ENCODE peak calls at places on chromosomes 11 and 22, in five cellular contexts. M is left ventricle myocardium inferior, B is thoracic aorta, S is brain microvascular endothelial cell, V is nephron progenitor cell. P is an unnamed sample.

GRCh38 chr11:47856186-47856585 is 8.0 kb upstream of the NUP160 start:
- DNase-seq in M (no peak), B (no peak), S (peak), V (no peak), P (no peak)

GRCh38 chr11:60786811-60787567 is 1.9 kb downstream of the MS4A10 start:
- DNase-seq in M (peak), B (peak), S (peak), V (no peak), P (peak)

GRCh38 chr22:21697866-21698265 is 32.1 kb downstream of the PPIL2 start:
- DNase-seq in M (no peak), B (no peak), S (peak), V (no peak), P (peak)

GRCh38 chr11:46889689-46890475 is 28.5 kb downstream of the LRP4 start:
- DNase-seq in M (peak), B (peak), S (peak), V (peak), P (peak)

GRCh38 chr11:89491141-89491690 is at the start of gene NOX4:
- DNase-seq in M (peak), B (peak), S (peak), V (peak), P (peak)

GRCh38 chr11:84264066-84264465 is 977.9 kb upstream of the CCDC90B start:
- DNase-seq in M (no peak), B (no peak), S (no peak), V (no peak), P (no peak)

GRCh38 chr11:134856371-134856971 is 444.4 kb upstream of the B3GAT1 start:
- DNase-seq in M (no peak), B (no peak), S (no peak), V (no peak), P (no peak)

GRCh38 chr11:831132-831864 is 1.5 kb upstream of the CD151 start:
- DNase-seq in M (no peak), B (no peak), S (no peak), V (no peak), P (peak)

GRCh38 chr11:128929468-128929867 is 13.2 kb downstream of the TP53AIP1 start:
- DNase-seq in M (no peak), B (no peak), S (no peak), V (no peak), P (no peak)

GRCh38 chr22:26360169-26360885 is 68.7 kb upstream of the ASPHD2 start:
- DNase-seq in M (peak), B (peak), S (peak), V (peak), P (peak)

GRCh38 chr11:121887564-121887963 is 228.5 kb downstream of the BLID start:
- DNase-seq in M (no peak), B (no peak), S (no peak), V (no peak), P (no peak)

GRCh38 chr11:23079382-23079813 is 219.1 kb upstream of the CCDC179 start:
- DNase-seq in M (no peak), B (no peak), S (peak), V (no peak), P (peak)

GRCh38 chr11:60985991-60986915 is 14.8 kb downstream of the CD6 start:
- DNase-seq in M (no peak), B (no peak), S (peak), V (no peak), P (peak)

GRCh38 chr11:13160302-13160701 is 117.3 kb upstream of the BMAL1 start:
- DNase-seq in M (no peak), B (no peak), S (no peak), V (no peak), P (no peak)

GRCh38 chr22:22195265-22196017 is 49.1 kb upstream of the VPREB1 start:
- DNase-seq in M (no peak), B (no peak), S (peak), V (peak), P (peak)

GRCh38 chr11:12056112-12056511 is 47.7 kb upstream of the DKK3 start:
- DNase-seq in M (no peak), B (no peak), S (no peak), V (no peak), P (no peak)
- TF ChIP-seq CTCF in M (no peak), B (no peak), S (no peak), V (no peak), P (no peak)

DNA sequence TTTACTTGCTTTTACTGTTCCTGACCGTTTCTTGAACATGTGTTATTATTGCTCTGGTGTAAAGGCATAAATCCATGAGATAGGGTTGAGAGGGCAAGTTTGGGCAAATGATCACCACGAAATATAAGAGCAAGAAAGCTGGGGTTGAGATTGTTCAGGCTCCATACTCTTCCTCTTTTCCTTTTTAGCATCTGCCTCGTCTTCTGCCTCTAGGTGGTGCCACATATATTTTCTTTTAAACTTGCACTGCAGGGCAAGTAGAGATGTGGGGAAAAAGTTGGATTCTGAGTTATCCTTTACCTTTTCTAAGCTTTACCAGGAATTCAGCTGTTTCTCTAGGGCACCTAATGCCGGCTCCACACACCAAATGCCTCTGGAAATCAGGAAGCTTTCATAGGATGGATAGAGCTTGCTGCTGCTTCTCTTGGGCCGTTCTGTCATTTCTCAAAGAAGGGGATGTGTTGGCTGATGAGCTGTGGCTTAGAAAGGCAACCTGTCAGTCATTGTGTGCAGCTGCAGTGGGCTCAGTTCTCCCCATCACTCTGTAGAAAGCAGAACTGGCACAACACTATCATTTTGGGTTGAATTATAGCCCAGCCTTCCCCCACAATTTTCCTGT is 98.2 kb downstream of the LDLRAD3 start:
- DNase-seq in M (no peak), B (no peak), S (no peak), V (no peak), P (peak)
- TF ChIP-seq CTCF in M (peak), B (peak), S (peak), V (peak), P (peak)

GRCh38 chr11:124897681-124898680 is at the start of gene ROBO4:
- DNase-seq in M (peak), B (no peak), S (peak), V (no peak), P (peak)
- TF ChIP-seq CTCF in M (peak), B (no peak), S (peak), V (no peak), P (peak)

GRCh38 chr11:3026803-3027202 is 30.4 kb downstream of the CARS1 start:
- DNase-seq in M (no peak), B (no peak), S (no peak), V (no peak), P (no peak)

GRCh38 chr11:3020011-3020410 is 27.9 kb upstream of the NAP1L4 start:
- DNase-seq in M (no peak), B (no peak), S (no peak), V (no peak), P (no peak)

GRCh38 chr11:3022982-3023381 is 30.9 kb upstream of the NAP1L4 start:
- DNase-seq in M (no peak), B (no peak), S (peak), V (no peak), P (peak)

GRCh38 chr11:3021125-3021524 is 29.0 kb upstream of the NAP1L4 start:
- DNase-seq in M (no peak), B (no peak), S (no peak), V (peak), P (no peak)

GRCh38 chr11:3022300-3022967 is 30.3 kb upstream of the NAP1L4 start:
- DNase-seq in M (no peak), B (no peak), S (peak), V (no peak), P (peak)
- TF ChIP-seq CTCF in M (no peak), B (no peak), S (no peak), V (no peak), P (no peak)

GRCh38 chr11:77470971-77471370 is 2.9 kb downstream of the PAK1 start:
- DNase-seq in M (no peak), B (no peak), S (no peak), V (no peak), P (no peak)

GRCh38 chr11:77470504-77470903 is 3.4 kb downstream of the PAK1 start:
- DNase-seq in M (no peak), B (no peak), S (no peak), V (no peak), P (no peak)

GRCh38 chr11:77467993-77468392 is 5.9 kb downstream of the PAK1 start:
- DNase-seq in M (no peak), B (no peak), S (no peak), V (no peak), P (no peak)

GRCh38 chr11:77467233-77467632 is 6.7 kb downstream of the PAK1 start:
- DNase-seq in M (no peak), B (no peak), S (no peak), V (no peak), P (no peak)

GRCh38 chr11:77468527-77468926 is 5.4 kb downstream of the PAK1 start:
- DNase-seq in M (no peak), B (no peak), S (no peak), V (no peak), P (no peak)
- TF ChIP-seq CTCF in M (no peak), B (no peak), S (no peak), V (no peak), P (no peak)

DNA sequence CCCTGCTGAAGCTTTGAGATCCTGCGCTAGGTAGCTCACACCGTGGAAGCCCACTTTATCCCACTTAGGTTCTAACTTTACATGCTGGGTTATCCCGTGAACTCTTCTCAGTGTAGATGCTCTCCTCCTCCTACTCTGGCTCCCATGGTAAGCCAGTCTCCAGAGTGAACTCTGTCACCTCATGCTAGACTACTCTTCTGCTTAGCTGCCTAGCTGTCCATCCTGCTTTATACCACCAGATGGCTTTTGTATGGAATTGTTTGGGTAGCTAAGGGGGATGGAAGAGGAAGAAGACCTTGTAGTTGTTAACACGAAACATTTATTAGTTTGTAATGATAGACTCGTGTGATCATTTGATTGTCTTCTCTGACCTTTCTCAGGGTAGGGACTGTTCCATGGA is 46.8 kb downstream of the EMSY start:
- DNase-seq in M (no peak), B (no peak), S (no peak), V (no peak), P (no peak)
- TF ChIP-seq CTCF in M (no peak), B (no peak), S (no peak), V (no peak), P (no peak)

GRCh38 chr11:68722143-68722542 is 29.2 kb downstream of the TESMIN start:
- DNase-seq in M (no peak), B (no peak), S (no peak), V (no peak), P (no peak)

GRCh38 chr11:68724293-68724692 is 27.0 kb downstream of the TESMIN start:
- DNase-seq in M (no peak), B (no peak), S (no peak), V (no peak), P (no peak)

GRCh38 chr11:68727783-68728182 is 23.5 kb downstream of the TESMIN start:
- DNase-seq in M (no peak), B (no peak), S (no peak), V (no peak), P (peak)
- TF ChIP-seq CTCF in M (peak), B (no peak), S (no peak), V (no peak), P (peak)

DNA sequence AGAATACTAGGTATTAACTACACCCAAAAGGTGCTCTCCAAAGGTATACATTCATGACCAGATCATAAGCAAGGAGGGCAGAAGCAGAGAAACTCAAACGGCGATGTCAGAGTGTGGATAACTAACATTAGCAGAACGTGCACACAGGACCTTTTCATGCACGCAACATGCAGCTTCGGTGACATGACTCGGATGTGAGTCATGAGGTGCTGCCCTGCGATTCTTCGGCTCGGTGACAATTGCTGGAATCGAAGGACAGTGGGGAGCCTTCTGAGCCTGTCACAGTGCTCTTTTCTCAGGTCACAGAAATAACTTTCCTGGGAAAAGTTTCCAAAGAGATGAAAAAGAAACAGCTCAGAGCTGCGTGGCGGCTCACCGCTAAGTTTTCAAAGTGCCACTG is 418.5 kb upstream of the SYN3 start:
- DNase-seq in M (no peak), B (no peak), S (peak), V (no peak), P (no peak)
- TF ChIP-seq CTCF in M (no peak), B (no peak), S (no peak), V (no peak), P (no peak)

P was measured in astrocyte of the spinal cord.